ENCODE peak calls at places on chromosomes 13 and 19, in seven cellular contexts. S is COLO829, B is HEK293T, Z is EL, G is AG08396, O is substantia nigra, W is adrenal gland. J is an unnamed sample.

GRCh38 chr19:18230941-18231734 is 4.9 kb upstream of the PDE4C start:
- DNase-seq in S (peak; percentile 60), B (no peak), Z (no peak), G (no peak), O (no peak), W (no peak), J (no peak)

GRCh38 chr13:98014766-98015165 is 61.3 kb downstream of the IPO5 start:
- DNase-seq in S (no peak), B (no peak), Z (peak; percentile 85), G (peak; percentile 59), O (no peak), W (no peak), J (no peak)

GRCh38 chr19:14410054-14410774 is 8.9 kb downstream of the DDX39A start:
- DNase-seq in S (no peak), B (no peak), Z (no peak), G (peak; percentile 1), O (no peak), W (no peak), J (no peak)

GRCh38 chr13:105272660-105273631 is 1262.5 kb downstream of the EFNB2 start:
- DNase-seq in S (no peak), B (no peak), Z (no peak), G (no peak), O (no peak), W (no peak), J (no peak)

GRCh38 chr13:25816239-25816638 is 235.6 kb downstream of the SHISA2 start:
- DNase-seq in S (no peak), B (no peak), Z (no peak), G (no peak), O (no peak), W (no peak), J (no peak)

GRCh38 chr13:76764429-76764828 is 121.8 kb downstream of the KCTD12 start:
- DNase-seq in S (no peak), B (peak; percentile 31), Z (no peak), G (no peak), O (no peak), W (peak; percentile 43), J (peak; percentile 57)

GRCh38 chr13:44382635-44383145 is 9.1 kb downstream of the SERP2 start:
- DNase-seq in S (no peak), B (no peak), Z (no peak), G (no peak), O (no peak), W (peak; percentile 12), J (peak; percentile 56)

GRCh38 chr19:53254451-53255341 is at the start of gene ZNF677:
- DNase-seq in S (peak; percentile 65), B (no peak), Z (peak; percentile 87), G (peak; percentile 95), O (peak; percentile 83), W (peak; percentile 95), J (peak; percentile 96)

GRCh38 chr13:112955956-112956355 is 13.1 kb upstream of the MCF2L start:
- DNase-seq in S (no peak), B (no peak), Z (no peak), G (no peak), O (no peak), W (no peak), J (no peak)

GRCh38 chr19:37989855-37990254 is 82.8 kb downstream of the SIPA1L3 start:
- DNase-seq in S (no peak), B (no peak), Z (no peak), G (no peak), O (no peak), W (no peak), J (no peak)

GRCh38 chr19:7590256-7590655 is 5.4 kb upstream of the CAMSAP3 start:
- DNase-seq in S (no peak), B (no peak), Z (no peak), G (no peak), O (no peak), W (no peak), J (no peak)

GRCh38 chr19:38039966-38040365 is 133.0 kb downstream of the SIPA1L3 start:
- DNase-seq in S (no peak), B (no peak), Z (peak; percentile 93), G (peak; percentile 74), O (no peak), W (no peak), J (no peak)

GRCh38 chr13:21625366-21625765 is 21.4 kb upstream of the MICU2 start:
- DNase-seq in S (peak; percentile 46), B (peak; percentile 21), Z (peak; percentile 30), G (peak; percentile 37), O (no peak), W (peak; percentile 38), J (no peak)

GRCh38 chr19:16587031-16588023 is 15.1 kb upstream of the SLC35E1 start:
- DNase-seq in S (no peak), B (no peak), Z (peak; percentile 65), G (no peak), O (no peak), W (no peak), J (peak; percentile 80)

GRCh38 chr13:114067886-114068722 is 64.3 kb downstream of the RASA3 start:
- DNase-seq in S (no peak), B (no peak), Z (no peak), G (no peak), O (no peak), W (no peak), J (no peak)

GRCh38 chr19:1465191-1466016 is 13.6 kb downstream of the C19orf25 start:
- DNase-seq in S (no peak), B (no peak), Z (no peak), G (peak; percentile 80), O (no peak), W (peak; percentile 50), J (peak; percentile 78)

GRCh38 chr19:49954092-49954825 is 6.7 kb downstream of the SIGLEC11 start:
- DNase-seq in S (no peak), B (no peak), Z (no peak), G (no peak), O (no peak), W (peak; percentile 36), J (peak; percentile 36)

GRCh38 chr13:21043898-21044297 is 17.5 kb downstream of the LATS2 start:
- DNase-seq in S (peak; percentile 68), B (peak; percentile 32), Z (peak; percentile 57), G (peak; percentile 75), O (no peak), W (no peak), J (no peak)

GRCh38 chr13:41004875-41005693 is 14.0 kb downstream of the ELF1 start:
- DNase-seq in S (peak; percentile 31), B (no peak), Z (peak; percentile 32), G (no peak), O (no peak), W (no peak), J (no peak)

GRCh38 chr19:294341-294818 is 3.2 kb upstream of the PLPP2 start:
- DNase-seq in S (no peak), B (no peak), Z (peak; percentile 34), G (peak; percentile 77), O (no peak), W (no peak), J (no peak)

GRCh38 chr19:16457954-16458331 is 13.8 kb downstream of the EPS15L1 start:
- DNase-seq in S (no peak), B (no peak), Z (no peak), G (no peak), O (no peak), W (no peak), J (no peak)

GRCh38 chr19:17475541-17476115 is 5.3 kb downstream of the SLC27A1 start:
- DNase-seq in S (peak; percentile 88), B (no peak), Z (peak; percentile 52), G (no peak), O (peak; percentile 63), W (no peak), J (peak; percentile 90)

GRCh38 chr13:64266024-64266423 is 2850.4 kb upstream of the PCDH20 start:
- DNase-seq in S (no peak), B (no peak), Z (no peak), G (no peak), O (no peak), W (no peak), J (no peak)

GRCh38 chr13:94272038-94272437 is 207.4 kb downstream of the DCT start:
- DNase-seq in S (no peak), B (no peak), Z (no peak), G (peak; percentile 6), O (no peak), W (no peak), J (no peak)

GRCh38 chr13:67353891-67354459 is 123.8 kb upstream of the PCDH9 start:
- DNase-seq in S (no peak), B (no peak), Z (peak; percentile 4), G (no peak), O (no peak), W (no peak), J (no peak)

GRCh38 chr19:5974721-5975387 is 3.1 kb downstream of the RANBP3 start:
- DNase-seq in S (no peak), B (no peak), Z (no peak), G (no peak), O (no peak), W (no peak), J (no peak)

GRCh38 chr13:52862358-52863206 is 14.1 kb upstream of the PCDH8 start:
- DNase-seq in S (peak; percentile 54), B (peak; percentile 67), Z (peak; percentile 23), G (no peak), O (no peak), W (peak; percentile 13), J (peak; percentile 64)

GRCh38 chr13:104773775-104774174 is 1707.6 kb upstream of the SLC10A2 start:
- DNase-seq in S (peak; percentile 2), B (peak; percentile 3), Z (peak; percentile 34), G (peak; percentile 3), O (no peak), W (no peak), J (no peak)

GRCh38 chr19:4524808-4525562 is 6.7 kb upstream of the PLIN4 start:
- DNase-seq in S (peak; percentile 33), B (peak; percentile 65), Z (peak; percentile 46), G (peak; percentile 78), O (no peak), W (peak; percentile 61), J (peak; percentile 57)

J was measured in testis.